ENCODE peak calls at places on chromosomes 7 and 10, in seven cellular contexts. S, I, B, A, M, O and L are unnamed samples.

GRCh38 chr10:108801775-108802516 is 1121.4 kb downstream of the XPNPEP1 start:
- DNase-seq in S (no peak), O (no peak), M (no peak), B (no peak), I (no peak), A (no peak), L (no peak)

GRCh38 chr10:127977368-127978009 is 70.6 kb downstream of the PTPRE start:
- DNase-seq in S (no peak), O (peak; percentile 72), M (peak; percentile 16), I (no peak), A (peak; percentile 84), B (no peak), L (no peak)

GRCh38 chr10:35533565-35533964 is 71.6 kb upstream of the GJD4 start:
- DNase-seq in A (no peak), B (no peak), S (no peak), I (no peak), M (no peak), O (no peak), L (no peak)

GRCh38 chr10:117165557-117166419 is 27.7 kb upstream of the VAX1 start:
- DNase-seq in I (no peak), O (peak; percentile 53), A (peak; percentile 82), B (peak; percentile 66), S (peak; percentile 90), M (no peak), L (no peak)

GRCh38 chr7:76513817-76514799 is 3.8 kb downstream of the UPK3B start:
- DNase-seq in A (peak; percentile 0), I (no peak), S (peak; percentile 2), B (no peak), O (peak; percentile 3), M (no peak), L (no peak)

GRCh38 chr7:150649084-150649385 is 16.9 kb upstream of the GIMAP6 start:
- DNase-seq in B (no peak), I (no peak), M (no peak), S (no peak), O (no peak), A (no peak), L (no peak)

GRCh38 chr10:124648738-124649137 is 95.4 kb downstream of the FAM53B start:
- DNase-seq in O (peak; percentile 96), B (peak; percentile 61), M (peak; percentile 27), A (no peak), I (no peak), S (no peak), L (no peak)

GRCh38 chr10:99652800-99653390 is 6.4 kb upstream of the ENTPD7 start:
- DNase-seq in S (no peak), M (no peak), A (no peak), B (no peak), O (no peak), I (no peak), L (no peak)

GRCh38 chr7:29611941-29612527 is 48.4 kb downstream of the PRR15 start:
- DNase-seq in B (no peak), M (no peak), A (no peak), O (no peak), I (no peak), S (no peak), L (no peak)